ENCODE peak calls at places on chromosomes 6 and 20, in ten cellular contexts. One of them, this sample, is unnamed.

GRCh38 chr6:155782320-155782730 is 326.7 kb upstream of the NOX3 start:
- DNase-seq in psoas muscle: no peak
- DNase-seq in neuronal stem cell: no peak
- DNase-seq in colonic mucosa: peak; percentile 49
- DNase-seq in GM23248: peak; percentile 78
- DNase-seq in left lung: no peak
- DNase-seq in ascending aorta: no peak
- DNase-seq in cardiac muscle cell: peak; percentile 90
- DNase-seq in Peyer's patch: no peak
- DNase-seq in adrenal gland: peak; percentile 20
- DNase-seq in this sample: peak; percentile 75

GRCh38 chr6:100905067-100905466 is 23.9 kb upstream of the ASCC3 start:
- DNase-seq in psoas muscle: no peak
- DNase-seq in neuronal stem cell: no peak
- DNase-seq in colonic mucosa: no peak
- DNase-seq in GM23248: no peak
- DNase-seq in left lung: no peak
- DNase-seq in ascending aorta: no peak
- DNase-seq in cardiac muscle cell: no peak
- DNase-seq in Peyer's patch: no peak
- DNase-seq in adrenal gland: no peak
- DNase-seq in this sample: no peak

GRCh38 chr20:11585752-11586352 is 331.8 kb upstream of the BTBD3 start:
- DNase-seq in psoas muscle: no peak
- DNase-seq in neuronal stem cell: no peak
- DNase-seq in colonic mucosa: no peak
- DNase-seq in GM23248: peak; percentile 28
- DNase-seq in left lung: no peak
- DNase-seq in ascending aorta: no peak
- DNase-seq in cardiac muscle cell: peak; percentile 27
- DNase-seq in Peyer's patch: no peak
- DNase-seq in adrenal gland: no peak
- DNase-seq in this sample: no peak

GRCh38 chr6:107657755-107658461 is 166.2 kb downstream of the SCML4 start:
- DNase-seq in psoas muscle: peak; percentile 81
- DNase-seq in neuronal stem cell: no peak
- DNase-seq in colonic mucosa: peak; percentile 49
- DNase-seq in GM23248: no peak
- DNase-seq in left lung: peak; percentile 65
- DNase-seq in ascending aorta: no peak
- DNase-seq in cardiac muscle cell: peak; percentile 66
- DNase-seq in Peyer's patch: peak; percentile 91
- DNase-seq in adrenal gland: peak; percentile 79
- DNase-seq in this sample: peak; percentile 86

GRCh38 chr6:148379966-148380653 is 37.5 kb downstream of the SASH1 start:
- DNase-seq in psoas muscle: peak; percentile 41
- DNase-seq in neuronal stem cell: no peak
- DNase-seq in colonic mucosa: no peak
- DNase-seq in GM23248: peak; percentile 76
- DNase-seq in left lung: no peak
- DNase-seq in ascending aorta: no peak
- DNase-seq in cardiac muscle cell: peak; percentile 55
- DNase-seq in Peyer's patch: no peak
- DNase-seq in adrenal gland: no peak
- DNase-seq in this sample: peak; percentile 45

GRCh38 chr6:139533166-139533565 is 158.7 kb upstream of the CITED2 start:
- DNase-seq in psoas muscle: no peak
- DNase-seq in neuronal stem cell: no peak
- DNase-seq in colonic mucosa: no peak
- DNase-seq in GM23248: no peak
- DNase-seq in left lung: no peak
- DNase-seq in ascending aorta: no peak
- DNase-seq in cardiac muscle cell: no peak
- DNase-seq in Peyer's patch: no peak
- DNase-seq in adrenal gland: no peak
- DNase-seq in this sample: no peak

GRCh38 chr6:149242883-149243282 is 74.6 kb upstream of the TAB2 start:
- DNase-seq in psoas muscle: no peak
- DNase-seq in neuronal stem cell: no peak
- DNase-seq in colonic mucosa: no peak
- DNase-seq in GM23248: no peak
- DNase-seq in left lung: no peak
- DNase-seq in ascending aorta: no peak
- DNase-seq in cardiac muscle cell: peak; percentile 25
- DNase-seq in Peyer's patch: no peak
- DNase-seq in adrenal gland: no peak
- DNase-seq in this sample: no peak

GRCh38 chr6:163662604-163663225 is 248.2 kb downstream of the QKI start:
- DNase-seq in psoas muscle: no peak
- DNase-seq in neuronal stem cell: no peak
- DNase-seq in colonic mucosa: no peak
- DNase-seq in GM23248: no peak
- DNase-seq in left lung: no peak
- DNase-seq in ascending aorta: no peak
- DNase-seq in cardiac muscle cell: no peak
- DNase-seq in Peyer's patch: no peak
- DNase-seq in adrenal gland: no peak
- DNase-seq in this sample: no peak

GRCh38 chr20:555933-556332 is 12.3 kb upstream of the CSNK2A1 start:
- DNase-seq in psoas muscle: no peak
- DNase-seq in neuronal stem cell: no peak
- DNase-seq in colonic mucosa: peak; percentile 61
- DNase-seq in GM23248: peak; percentile 31
- DNase-seq in left lung: no peak
- DNase-seq in ascending aorta: no peak
- DNase-seq in cardiac muscle cell: peak; percentile 50
- DNase-seq in Peyer's patch: no peak
- DNase-seq in adrenal gland: peak; percentile 16
- DNase-seq in this sample: peak; percentile 33

GRCh38 chr20:40532103-40532502 is 156.9 kb downstream of the MAFB start:
- DNase-seq in psoas muscle: no peak
- DNase-seq in neuronal stem cell: no peak
- DNase-seq in colonic mucosa: no peak
- DNase-seq in GM23248: peak; percentile 15
- DNase-seq in left lung: no peak
- DNase-seq in ascending aorta: no peak
- DNase-seq in cardiac muscle cell: peak; percentile 29
- DNase-seq in Peyer's patch: no peak
- DNase-seq in adrenal gland: no peak
- DNase-seq in this sample: peak; percentile 16

GRCh38 chr20:18628330-18628941 is 40.6 kb downstream of the DTD1 start:
- DNase-seq in psoas muscle: no peak
- DNase-seq in neuronal stem cell: no peak
- DNase-seq in colonic mucosa: peak; percentile 38
- DNase-seq in GM23248: peak; percentile 15
- DNase-seq in left lung: no peak
- DNase-seq in ascending aorta: no peak
- DNase-seq in cardiac muscle cell: no peak
- DNase-seq in Peyer's patch: peak; percentile 55
- DNase-seq in adrenal gland: peak; percentile 23
- DNase-seq in this sample: no peak

GRCh38 chr6:1222426-1223311 is 89.2 kb upstream of the FOXQ1 start:
- DNase-seq in psoas muscle: no peak
- DNase-seq in neuronal stem cell: no peak
- DNase-seq in colonic mucosa: no peak
- DNase-seq in GM23248: no peak
- DNase-seq in left lung: no peak
- DNase-seq in ascending aorta: no peak
- DNase-seq in cardiac muscle cell: no peak
- DNase-seq in Peyer's patch: no peak
- DNase-seq in adrenal gland: no peak
- DNase-seq in this sample: no peak

GRCh38 chr20:887137-887536 is 29.0 kb downstream of the ANGPT4 start:
- DNase-seq in psoas muscle: no peak
- DNase-seq in neuronal stem cell: no peak
- DNase-seq in colonic mucosa: no peak
- DNase-seq in GM23248: no peak
- DNase-seq in left lung: no peak
- DNase-seq in ascending aorta: no peak
- DNase-seq in cardiac muscle cell: no peak
- DNase-seq in Peyer's patch: no peak
- DNase-seq in adrenal gland: no peak
- DNase-seq in this sample: no peak

GRCh38 chr20:41276317-41276751 is 41.2 kb downstream of the ZHX3 start:
- DNase-seq in psoas muscle: peak; percentile 23
- DNase-seq in neuronal stem cell: peak; percentile 20
- DNase-seq in colonic mucosa: no peak
- DNase-seq in GM23248: peak; percentile 28
- DNase-seq in left lung: no peak
- DNase-seq in ascending aorta: no peak
- DNase-seq in cardiac muscle cell: peak; percentile 31
- DNase-seq in Peyer's patch: no peak
- DNase-seq in adrenal gland: no peak
- DNase-seq in this sample: no peak

GRCh38 chr20:37944456-37944981 is 41.6 kb downstream of the VSTM2L start:
- DNase-seq in psoas muscle: no peak
- DNase-seq in neuronal stem cell: no peak
- DNase-seq in colonic mucosa: peak; percentile 14
- DNase-seq in GM23248: no peak
- DNase-seq in left lung: no peak
- DNase-seq in ascending aorta: no peak
- DNase-seq in cardiac muscle cell: no peak
- DNase-seq in Peyer's patch: peak; percentile 24
- DNase-seq in adrenal gland: no peak
- DNase-seq in this sample: no peak

GRCh38 chr6:44626608-44627007 is 239.1 kb downstream of the CDC5L start:
- DNase-seq in psoas muscle: no peak
- DNase-seq in neuronal stem cell: no peak
- DNase-seq in colonic mucosa: peak; percentile 45
- DNase-seq in GM23248: no peak
- DNase-seq in left lung: no peak
- DNase-seq in ascending aorta: no peak
- DNase-seq in cardiac muscle cell: no peak
- DNase-seq in Peyer's patch: no peak
- DNase-seq in adrenal gland: no peak
- DNase-seq in this sample: no peak
- H3K4me3 ChIP-seq in psoas muscle: no peak overlapping the region
- H3K4me3 ChIP-seq in neuronal stem cell: no peak overlapping the region
- H3K4me3 ChIP-seq in colonic mucosa: no peak overlapping the region
- H3K4me3 ChIP-seq in GM23248: no peak overlapping the region
- H3K4me3 ChIP-seq in left lung: no peak overlapping the region
- H3K4me3 ChIP-seq in ascending aorta: no peak overlapping the region
- H3K4me3 ChIP-seq in cardiac muscle cell: no peak overlapping the region
- H3K4me3 ChIP-seq in Peyer's patch: no peak overlapping the region
- H3K4me3 ChIP-seq in adrenal gland: no peak overlapping the region
- H3K4me3 ChIP-seq in this sample: no peak overlapping the region

GRCh38 chr6:166737231-166737630 is 110.2 kb upstream of the RPS6KA2 start:
- DNase-seq in psoas muscle: no peak
- DNase-seq in neuronal stem cell: no peak
- DNase-seq in colonic mucosa: no peak
- DNase-seq in GM23248: no peak
- DNase-seq in left lung: no peak
- DNase-seq in ascending aorta: no peak
- DNase-seq in cardiac muscle cell: no peak
- DNase-seq in Peyer's patch: no peak
- DNase-seq in adrenal gland: no peak
- DNase-seq in this sample: no peak
- H3K4me3 ChIP-seq in psoas muscle: no peak overlapping the region
- H3K4me3 ChIP-seq in neuronal stem cell: no peak overlapping the region
- H3K4me3 ChIP-seq in colonic mucosa: no peak overlapping the region
- H3K4me3 ChIP-seq in GM23248: no peak overlapping the region
- H3K4me3 ChIP-seq in left lung: no peak overlapping the region
- H3K4me3 ChIP-seq in ascending aorta: no peak overlapping the region
- H3K4me3 ChIP-seq in cardiac muscle cell: no peak overlapping the region
- H3K4me3 ChIP-seq in Peyer's patch: no peak overlapping the region
- H3K4me3 ChIP-seq in adrenal gland: no peak overlapping the region
- H3K4me3 ChIP-seq in this sample: no peak overlapping the region

DNA sequence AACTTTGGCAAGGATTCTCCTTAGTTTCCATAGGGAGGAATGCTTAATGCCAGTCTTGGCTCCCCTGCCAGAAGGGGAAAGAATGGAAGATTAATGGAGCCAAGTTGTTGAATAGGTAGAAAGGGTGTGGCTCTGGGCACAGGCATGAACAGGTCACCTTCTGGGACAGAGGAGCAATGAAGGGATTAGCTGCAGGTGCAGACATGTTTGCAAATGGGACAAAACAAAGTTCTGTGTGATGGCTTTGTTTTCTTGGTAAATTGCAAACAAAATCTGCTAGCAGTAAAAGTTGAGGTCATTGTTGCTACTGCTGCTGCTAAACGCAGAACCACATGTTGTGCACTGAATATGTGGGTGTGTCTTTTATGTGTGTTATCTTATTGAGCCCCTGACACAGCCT is 93.3 kb downstream of the PERP start:
- DNase-seq in psoas muscle: no peak
- DNase-seq in neuronal stem cell: no peak
- DNase-seq in colonic mucosa: no peak
- DNase-seq in GM23248: no peak
- DNase-seq in left lung: no peak
- DNase-seq in ascending aorta: no peak
- DNase-seq in cardiac muscle cell: no peak
- DNase-seq in Peyer's patch: no peak
- DNase-seq in adrenal gland: no peak
- DNase-seq in this sample: no peak
- H3K4me3 ChIP-seq in psoas muscle: no peak overlapping the region
- H3K4me3 ChIP-seq in neuronal stem cell: no peak overlapping the region
- H3K4me3 ChIP-seq in colonic mucosa: no peak overlapping the region
- H3K4me3 ChIP-seq in GM23248: no peak overlapping the region
- H3K4me3 ChIP-seq in left lung: no peak overlapping the region
- H3K4me3 ChIP-seq in ascending aorta: no peak overlapping the region
- H3K4me3 ChIP-seq in cardiac muscle cell: no peak overlapping the region
- H3K4me3 ChIP-seq in Peyer's patch: no peak overlapping the region
- H3K4me3 ChIP-seq in adrenal gland: no peak overlapping the region
- H3K4me3 ChIP-seq in this sample: no peak overlapping the region

GRCh38 chr6:41935190-41935569 is 6.4 kb downstream of the CCND3 start:
- DNase-seq in psoas muscle: no peak
- DNase-seq in neuronal stem cell: no peak
- DNase-seq in colonic mucosa: no peak
- DNase-seq in GM23248: no peak
- DNase-seq in left lung: no peak
- DNase-seq in ascending aorta: no peak
- DNase-seq in cardiac muscle cell: no peak
- DNase-seq in Peyer's patch: no peak
- DNase-seq in adrenal gland: no peak
- DNase-seq in this sample: no peak

GRCh38 chr6:41935685-41936072 is 5.9 kb downstream of the CCND3 start:
- DNase-seq in psoas muscle: no peak
- DNase-seq in neuronal stem cell: no peak
- DNase-seq in colonic mucosa: no peak
- DNase-seq in GM23248: no peak
- DNase-seq in left lung: no peak
- DNase-seq in ascending aorta: no peak
- DNase-seq in cardiac muscle cell: no peak
- DNase-seq in Peyer's patch: no peak
- DNase-seq in adrenal gland: no peak
- DNase-seq in this sample: no peak

GRCh38 chr6:41936073-41936837 is 5.4 kb downstream of the CCND3 start:
- DNase-seq in psoas muscle: peak; percentile 67
- DNase-seq in neuronal stem cell: peak; percentile 70
- DNase-seq in colonic mucosa: peak; percentile 72
- DNase-seq in GM23248: peak; percentile 94
- DNase-seq in left lung: peak; percentile 78
- DNase-seq in ascending aorta: peak; percentile 83
- DNase-seq in cardiac muscle cell: peak; percentile 98
- DNase-seq in Peyer's patch: peak; percentile 83
- DNase-seq in adrenal gland: peak; percentile 91
- DNase-seq in this sample: peak; percentile 89

GRCh38 chr6:41932378-41932777 is 9.2 kb downstream of the CCND3 start:
- DNase-seq in psoas muscle: no peak
- DNase-seq in neuronal stem cell: no peak
- DNase-seq in colonic mucosa: no peak
- DNase-seq in GM23248: no peak
- DNase-seq in left lung: no peak
- DNase-seq in ascending aorta: no peak
- DNase-seq in cardiac muscle cell: no peak
- DNase-seq in Peyer's patch: no peak
- DNase-seq in adrenal gland: no peak
- DNase-seq in this sample: no peak

GRCh38 chr6:41934278-41935189 is 7.1 kb downstream of the CCND3 start:
- DNase-seq in psoas muscle: no peak
- DNase-seq in neuronal stem cell: no peak
- DNase-seq in colonic mucosa: no peak
- DNase-seq in GM23248: peak; percentile 22
- DNase-seq in left lung: no peak
- DNase-seq in ascending aorta: no peak
- DNase-seq in cardiac muscle cell: no peak
- DNase-seq in Peyer's patch: no peak
- DNase-seq in adrenal gland: no peak
- DNase-seq in this sample: no peak
- H3K4me3 ChIP-seq in psoas muscle: no peak overlapping the region
- H3K4me3 ChIP-seq in neuronal stem cell: no peak overlapping the region
- H3K4me3 ChIP-seq in colonic mucosa: no peak overlapping the region
- H3K4me3 ChIP-seq in GM23248: no peak overlapping the region
- H3K4me3 ChIP-seq in left lung: no peak overlapping the region
- H3K4me3 ChIP-seq in ascending aorta: no peak overlapping the region
- H3K4me3 ChIP-seq in cardiac muscle cell: no peak overlapping the region
- H3K4me3 ChIP-seq in Peyer's patch: no peak overlapping the region
- H3K4me3 ChIP-seq in adrenal gland: no peak overlapping the region
- H3K4me3 ChIP-seq in this sample: no peak overlapping the region

This sample was measured in MG63.